ENCODE peak calls at places on chromosomes 7 and 10, in five cellular contexts. One of them, this sample, is unnamed. For H3F3A, the result is how much of the 10 kb centered on the place peaks cover.

GRCh38 chr7:44287488-44288380 is 37.7 kb downstream of the CAMK2B start:
- DNase-seq in GM23338: no peak
- DNase-seq in GM23248: no peak
- DNase-seq in MM.1S: no peak
- DNase-seq in neural progenitor cell: no peak
- DNase-seq in this sample: no peak

GRCh38 chr10:74189999-74190421 is 39.0 kb downstream of the ADK start:
- DNase-seq in neural progenitor cell: no peak
- DNase-seq in MM.1S: peak
- DNase-seq in GM23338: no peak
- DNase-seq in GM23248: peak
- DNase-seq in this sample: peak

GRCh38 chr10:23877791-23878190 is 331.1 kb upstream of the KIAA1217 start:
- DNase-seq in MM.1S: no peak
- DNase-seq in GM23338: no peak
- DNase-seq in GM23248: no peak
- DNase-seq in neural progenitor cell: no peak
- DNase-seq in this sample: no peak

GRCh38 chr7:6833636-6834035 is 7.6 kb upstream of the CCZ1B start:
- DNase-seq in MM.1S: no peak
- DNase-seq in GM23338: no peak
- DNase-seq in neural progenitor cell: no peak
- DNase-seq in GM23248: no peak
- DNase-seq in this sample: no peak

GRCh38 chr10:63348210-63348850 is 117.4 kb downstream of the JMJD1C start:
- DNase-seq in neural progenitor cell: no peak
- DNase-seq in GM23338: no peak
- DNase-seq in GM23248: no peak
- DNase-seq in MM.1S: no peak
- DNase-seq in this sample: no peak

GRCh38 chr7:2985866-2986265 is 57.8 kb downstream of the CARD11 start:
- DNase-seq in MM.1S: no peak
- DNase-seq in neural progenitor cell: no peak
- DNase-seq in GM23338: no peak
- DNase-seq in GM23248: no peak
- DNase-seq in this sample: no peak

GRCh38 chr7:80087051-80087767 is 47.4 kb upstream of the GNAI1 start:
- DNase-seq in GM23338: no peak
- DNase-seq in neural progenitor cell: no peak
- DNase-seq in MM.1S: no peak
- DNase-seq in GM23248: peak
- DNase-seq in this sample: peak

GRCh38 chr10:81696609-81697388 is 178.2 kb upstream of the NRG3 start:
- DNase-seq in GM23338: peak
- DNase-seq in neural progenitor cell: peak
- DNase-seq in MM.1S: no peak
- DNase-seq in GM23248: no peak
- DNase-seq in this sample: no peak

GRCh38 chr10:3192856-3193635 is 20.5 kb upstream of the PITRM1 start:
- DNase-seq in MM.1S: peak
- DNase-seq in GM23248: peak
- DNase-seq in GM23338: peak
- DNase-seq in neural progenitor cell: peak
- DNase-seq in this sample: peak

GRCh38 chr10:78964952-78965633 is 103.7 kb upstream of the ZMIZ1 start:
- DNase-seq in MM.1S: no peak
- DNase-seq in neural progenitor cell: peak
- DNase-seq in GM23248: peak
- DNase-seq in GM23338: peak
- DNase-seq in this sample: peak

GRCh38 chr10:29600821-29601220 is 34.0 kb downstream of the SVIL start:
- DNase-seq in MM.1S: no peak
- DNase-seq in GM23338: no peak
- DNase-seq in GM23248: no peak
- DNase-seq in neural progenitor cell: no peak
- DNase-seq in this sample: no peak

GRCh38 chr10:71621263-71621751 is 98.3 kb downstream of the C10orf105 start:
- DNase-seq in GM23248: peak
- DNase-seq in neural progenitor cell: peak
- DNase-seq in GM23338: peak
- DNase-seq in MM.1S: no peak
- DNase-seq in this sample: no peak

GRCh38 chr10:122388287-122388997 is 13.9 kb downstream of the PLEKHA1 start:
- DNase-seq in neural progenitor cell: no peak
- DNase-seq in MM.1S: no peak
- DNase-seq in GM23338: no peak
- DNase-seq in GM23248: no peak
- DNase-seq in this sample: peak

GRCh38 chr7:23593706-23594105 is 3.5 kb upstream of the CCDC126 start:
- DNase-seq in GM23338: no peak
- DNase-seq in MM.1S: no peak
- DNase-seq in neural progenitor cell: no peak
- DNase-seq in GM23248: no peak
- DNase-seq in this sample: no peak

GRCh38 chr7:130380121-130380860 is at the start of gene CPA1:
- DNase-seq in neural progenitor cell: no peak
- DNase-seq in MM.1S: no peak
- DNase-seq in GM23338: no peak
- DNase-seq in GM23248: no peak
- DNase-seq in this sample: no peak

GRCh38 chr10:127157506-127158205 is 38.7 kb downstream of the INSYN2A start:
- DNase-seq in GM23248: peak
- DNase-seq in MM.1S: no peak
- DNase-seq in GM23338: no peak
- DNase-seq in neural progenitor cell: no peak
- DNase-seq in this sample: no peak

GRCh38 chr7:91852263-91852741 is 28.2 kb downstream of the MTERF1 start:
- DNase-seq in GM23338: peak
- DNase-seq in MM.1S: peak
- DNase-seq in GM23248: peak
- DNase-seq in neural progenitor cell: peak
- DNase-seq in this sample: peak

GRCh38 chr7:459584-460373 is 59.9 kb downstream of the PDGFA start:
- DNase-seq in neural progenitor cell: no peak
- DNase-seq in GM23338: no peak
- DNase-seq in MM.1S: no peak
- DNase-seq in GM23248: no peak
- DNase-seq in this sample: no peak

GRCh38 chr7:39592586-39592985 is 26.4 kb downstream of the YAE1 start:
- DNase-seq in GM23248: peak
- DNase-seq in GM23338: no peak
- DNase-seq in neural progenitor cell: no peak
- DNase-seq in MM.1S: no peak
- DNase-seq in this sample: peak

GRCh38 chr10:47266602-47267001 is 33.4 kb upstream of the GDF10 start:
- DNase-seq in GM23338: no peak
- DNase-seq in GM23248: no peak
- DNase-seq in MM.1S: no peak
- DNase-seq in neural progenitor cell: no peak
- DNase-seq in this sample: no peak

GRCh38 chr10:75165684-75166622 is 44.6 kb upstream of the VDAC2 start:
- DNase-seq in GM23338: no peak
- DNase-seq in MM.1S: peak
- DNase-seq in neural progenitor cell: no peak
- DNase-seq in GM23248: no peak
- DNase-seq in this sample: no peak

GRCh38 chr7:111384065-111384891 is 178.0 kb downstream of the IMMP2L start:
- DNase-seq in GM23248: peak
- DNase-seq in neural progenitor cell: no peak
- DNase-seq in MM.1S: no peak
- DNase-seq in GM23338: no peak
- DNase-seq in this sample: peak

GRCh38 chr7:154584352-154585252 is 418.3 kb downstream of the PAXIP1 start:
- DNase-seq in GM23338: no peak
- DNase-seq in GM23248: peak
- DNase-seq in neural progenitor cell: peak
- DNase-seq in MM.1S: no peak
- DNase-seq in this sample: peak

GRCh38 chr10:70355234-70356021 is 27.0 kb downstream of the LRRC20 start:
- DNase-seq in neural progenitor cell: peak
- DNase-seq in GM23248: no peak
- DNase-seq in GM23338: no peak
- DNase-seq in MM.1S: no peak
- DNase-seq in this sample: no peak

GRCh38 chr10:126233721-126234120 is 154.6 kb downstream of the ADAM12 start:
- DNase-seq in MM.1S: no peak
- DNase-seq in neural progenitor cell: no peak
- DNase-seq in GM23248: no peak
- DNase-seq in GM23338: no peak
- DNase-seq in this sample: no peak

GRCh38 chr10:5744849-5745248 is 60.2 kb downstream of the TASOR2 start:
- DNase-seq in neural progenitor cell: no peak
- DNase-seq in MM.1S: no peak
- DNase-seq in GM23338: no peak
- DNase-seq in GM23248: no peak
- DNase-seq in this sample: no peak

GRCh38 chr10:65518379-65518778 is 1407.5 kb upstream of the LRRTM3 start:
- DNase-seq in GM23248: no peak
- DNase-seq in MM.1S: no peak
- DNase-seq in neural progenitor cell: no peak
- DNase-seq in GM23338: no peak
- DNase-seq in this sample: peak

GRCh38 chr10:70093335-70093944 is 39.2 kb downstream of the AIFM2 start:
- DNase-seq in MM.1S: no peak
- DNase-seq in GM23248: no peak
- DNase-seq in neural progenitor cell: no peak
- DNase-seq in GM23338: no peak
- DNase-seq in this sample: no peak

GRCh38 chr10:28812384-28813372 is 135.4 kb downstream of the BAMBI start:
- DNase-seq in neural progenitor cell: no peak
- DNase-seq in GM23338: no peak
- DNase-seq in GM23248: no peak
- DNase-seq in MM.1S: no peak
- DNase-seq in this sample: no peak

DNA sequence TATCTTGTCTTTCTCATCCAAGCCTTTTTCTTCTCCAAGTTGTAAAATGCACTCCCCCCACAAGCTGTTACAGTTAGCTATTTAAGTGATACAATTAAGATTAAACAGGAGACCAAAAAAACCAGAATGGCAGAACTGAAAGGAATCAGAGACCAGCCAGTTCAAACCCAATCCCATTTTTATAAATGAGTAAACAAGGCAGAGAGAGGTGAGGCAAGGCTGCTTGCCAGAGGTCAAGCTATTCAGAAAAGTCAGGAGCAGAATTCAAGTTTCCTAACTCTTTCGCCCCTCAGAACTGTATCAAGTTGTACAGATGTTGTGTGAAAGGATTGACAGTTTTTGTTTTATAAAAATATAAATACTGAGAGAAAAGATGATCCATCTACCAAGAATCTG is 90.2 kb downstream of the ZFAND4 start:
- DNase-seq in GM23248: no peak
- DNase-seq in GM23338: no peak
- DNase-seq in neural progenitor cell: no peak
- DNase-seq in MM.1S: no peak
- DNase-seq in this sample: no peak
- H3F3A ChIP-seq in GM23248: under half
- H3F3A ChIP-seq in GM23338: under half
- H3F3A ChIP-seq in neural progenitor cell: under half
- H3F3A ChIP-seq in MM.1S: under half
- H3F3A ChIP-seq in this sample: under half

GRCh38 chr10:34183397-34183796 is 631.7 kb downstream of the PARD3 start:
- DNase-seq in MM.1S: no peak
- DNase-seq in GM23248: no peak
- DNase-seq in neural progenitor cell: no peak
- DNase-seq in GM23338: peak
- DNase-seq in this sample: no peak
- H3F3A ChIP-seq in MM.1S: under half
- H3F3A ChIP-seq in GM23248: under half
- H3F3A ChIP-seq in neural progenitor cell: under half
- H3F3A ChIP-seq in GM23338: under half
- H3F3A ChIP-seq in this sample: under half

GRCh38 chr7:22444181-22444966 is 55.6 kb downstream of the STEAP1B start:
- DNase-seq in GM23248: no peak
- DNase-seq in neural progenitor cell: no peak
- DNase-seq in GM23338: no peak
- DNase-seq in MM.1S: no peak
- DNase-seq in this sample: peak
- H3F3A ChIP-seq in GM23248: under half
- H3F3A ChIP-seq in neural progenitor cell: under half
- H3F3A ChIP-seq in GM23338: under half
- H3F3A ChIP-seq in MM.1S: under half
- H3F3A ChIP-seq in this sample: under half

GRCh38 chr7:151857412-151857811 is 19.5 kb downstream of the PRKAG2 start:
- DNase-seq in MM.1S: no peak
- DNase-seq in neural progenitor cell: no peak
- DNase-seq in GM23248: no peak
- DNase-seq in GM23338: no peak
- DNase-seq in this sample: no peak
- H3F3A ChIP-seq in MM.1S: under half
- H3F3A ChIP-seq in neural progenitor cell: under half
- H3F3A ChIP-seq in GM23248: under half
- H3F3A ChIP-seq in GM23338: under half
- H3F3A ChIP-seq in this sample: under half

GRCh38 chr7:134546903-134547737 is 1.8 kb upstream of the AKR1B15 start:
- DNase-seq in GM23338: peak
- DNase-seq in neural progenitor cell: peak
- DNase-seq in GM23248: no peak
- DNase-seq in MM.1S: peak
- DNase-seq in this sample: peak

GRCh38 chr7:134547738-134548054 is 1.2 kb upstream of the AKR1B15 start:
- DNase-seq in MM.1S: peak
- DNase-seq in neural progenitor cell: peak
- DNase-seq in GM23248: peak
- DNase-seq in GM23338: no peak
- DNase-seq in this sample: peak

GRCh38 chr7:134545379-134545778 is 3.5 kb upstream of the AKR1B15 start:
- DNase-seq in MM.1S: no peak
- DNase-seq in GM23248: no peak
- DNase-seq in neural progenitor cell: no peak
- DNase-seq in GM23338: no peak
- DNase-seq in this sample: no peak

GRCh38 chr7:134548877-134549276 is at the start of gene AKR1B15:
- DNase-seq in GM23248: peak
- DNase-seq in neural progenitor cell: no peak
- DNase-seq in MM.1S: no peak
- DNase-seq in GM23338: no peak
- DNase-seq in this sample: peak

GRCh38 chr7:134545918-134546317 is 3.0 kb upstream of the AKR1B15 start:
- DNase-seq in GM23338: no peak
- DNase-seq in neural progenitor cell: no peak
- DNase-seq in MM.1S: no peak
- DNase-seq in GM23248: no peak
- DNase-seq in this sample: no peak
- H3F3A ChIP-seq in GM23338: under half
- H3F3A ChIP-seq in neural progenitor cell: under half
- H3F3A ChIP-seq in MM.1S: under half
- H3F3A ChIP-seq in GM23248: under half
- H3F3A ChIP-seq in this sample: under half